ENCODE peak calls at places on chromosomes 3 and 15, in five cellular contexts. One of them, this sample, is unnamed.

GRCh38 chr15:90994059-90994416 is 297 bp downstream of the PRC1 start:
- DNase-seq in renal cortical epithelial cell: no peak
- DNase-seq in heart left ventricle: no peak
- DNase-seq in GM12865: peak
- DNase-seq in LoVo: no peak
- DNase-seq in this sample: no peak

GRCh38 chr15:92958105-92958504 is 58.0 kb downstream of the CHD2 start:
- DNase-seq in renal cortical epithelial cell: peak
- DNase-seq in heart left ventricle: no peak
- DNase-seq in GM12865: no peak
- DNase-seq in LoVo: no peak
- DNase-seq in this sample: no peak

GRCh38 chr15:78168591-78168990 is 19.4 kb downstream of the IDH3A start:
- DNase-seq in renal cortical epithelial cell: no peak
- DNase-seq in heart left ventricle: no peak
- DNase-seq in GM12865: no peak
- DNase-seq in LoVo: no peak
- DNase-seq in this sample: no peak

GRCh38 chr3:66372681-66373350 is 128.0 kb downstream of the LRIG1 start:
- DNase-seq in renal cortical epithelial cell: no peak
- DNase-seq in heart left ventricle: peak
- DNase-seq in GM12865: no peak
- DNase-seq in LoVo: no peak
- DNase-seq in this sample: no peak

GRCh38 chr3:179589143-179589542 is 15.3 kb downstream of the MRPL47 start:
- DNase-seq in renal cortical epithelial cell: peak
- DNase-seq in heart left ventricle: no peak
- DNase-seq in GM12865: peak
- DNase-seq in LoVo: no peak
- DNase-seq in this sample: no peak

GRCh38 chr3:42847731-42848130 is 27.9 kb downstream of the CYP8B1 start:
- DNase-seq in renal cortical epithelial cell: peak
- DNase-seq in heart left ventricle: no peak
- DNase-seq in GM12865: no peak
- DNase-seq in LoVo: no peak
- DNase-seq in this sample: peak

GRCh38 chr15:85289677-85290365 is 90.6 kb upstream of the AKAP13 start:
- DNase-seq in renal cortical epithelial cell: peak
- DNase-seq in heart left ventricle: peak
- DNase-seq in GM12865: peak
- DNase-seq in LoVo: peak
- DNase-seq in this sample: no peak

GRCh38 chr15:60751985-60752952 is 273.3 kb upstream of the ICE2 start:
- DNase-seq in renal cortical epithelial cell: peak
- DNase-seq in heart left ventricle: peak
- DNase-seq in GM12865: no peak
- DNase-seq in LoVo: no peak
- DNase-seq in this sample: no peak

GRCh38 chr3:151171145-151171544 is 31.9 kb downstream of the GPR171 start:
- DNase-seq in renal cortical epithelial cell: no peak
- DNase-seq in heart left ventricle: peak
- DNase-seq in GM12865: peak
- DNase-seq in LoVo: no peak
- DNase-seq in this sample: no peak

GRCh38 chr3:121834079-121834730 is 655 bp downstream of the IQCB1 start:
- DNase-seq in renal cortical epithelial cell: peak
- DNase-seq in heart left ventricle: no peak
- DNase-seq in GM12865: no peak
- DNase-seq in LoVo: peak
- DNase-seq in this sample: no peak

GRCh38 chr3:191329654-191330308 is 545 bp downstream of the UTS2B start:
- DNase-seq in renal cortical epithelial cell: peak
- DNase-seq in heart left ventricle: peak
- DNase-seq in GM12865: peak
- DNase-seq in LoVo: peak
- DNase-seq in this sample: peak

GRCh38 chr3:101381809-101382208 is 61.4 kb upstream of the IMPG2 start:
- DNase-seq in renal cortical epithelial cell: peak
- DNase-seq in heart left ventricle: no peak
- DNase-seq in GM12865: peak
- DNase-seq in LoVo: peak
- DNase-seq in this sample: no peak

This sample was measured in coronary artery.